ENCODE peak calls at places on chromosome 19, in six cellular contexts. L is suprapubic skin, W is spleen, Q is K562, Z is tibial nerve, J is stomach. I is an unnamed sample.
A peak's percentile ranks its signal among the peaks of the same experiment; 100 is the strongest.

GRCh38 chr19:9913237-9914000 is 22.9 kb downstream of the OLFM2 start:
- DNase-seq in L (no peak), W (peak; percentile 59), Q (peak; percentile 68), Z (no peak), J (peak; percentile 28), I (peak; percentile 36)

GRCh38 chr19:6457958-6458694 is 1.5 kb downstream of the SLC25A23 start:
- DNase-seq in L (no peak), W (no peak), Q (peak; percentile 77), Z (no peak), J (no peak), I (no peak)

GRCh38 chr19:2977686-2978466 is 512 bp downstream of the TLE6 start:
- DNase-seq in L (no peak), W (peak; percentile 76), Q (peak; percentile 87), Z (no peak), J (no peak), I (no peak)

GRCh38 chr19:18349524-18350128 is 9.2 kb downstream of the PGPEP1 start:
- DNase-seq in L (no peak), W (no peak), Q (peak; percentile 63), Z (peak; percentile 49), J (peak; percentile 67), I (peak; percentile 67)

GRCh38 chr19:3346677-3347353 is 19.6 kb upstream of the NFIC start:
- DNase-seq in L (no peak), W (no peak), Q (no peak), Z (peak; percentile 49), J (peak; percentile 83), I (peak; percentile 70)

GRCh38 chr19:40147338-40147692 is 43.9 kb upstream of the MAP3K10 start:
- DNase-seq in L (no peak), W (no peak), Q (no peak), Z (no peak), J (no peak), I (no peak)

GRCh38 chr19:5801796-5802616 is 2.9 kb upstream of the NRTN start:
- DNase-seq in L (no peak), W (no peak), Q (peak; percentile 76), Z (no peak), J (no peak), I (peak; percentile 58)

GRCh38 chr19:18293642-18294466 is 12.4 kb upstream of the JUND start:
- DNase-seq in L (no peak), W (no peak), Q (peak; percentile 14), Z (no peak), J (no peak), I (no peak)

GRCh38 chr19:36236304-36236945 is 21.5 kb downstream of the ZNF146 start:
- DNase-seq in L (no peak), W (no peak), Q (no peak), Z (no peak), J (no peak), I (no peak)

GRCh38 chr19:16596399-16596798 is 24.2 kb upstream of the SLC35E1 start:
- DNase-seq in L (no peak), W (no peak), Q (no peak), Z (no peak), J (no peak), I (no peak)

GRCh38 chr19:55157064-55157908 is at the start of gene TNNI3:
- DNase-seq in L (no peak), W (no peak), Q (no peak), Z (no peak), J (no peak), I (no peak)

GRCh38 chr19:2524840-2525723 is 49.2 kb downstream of the GADD45B start:
- DNase-seq in L (no peak), W (no peak), Q (no peak), Z (no peak), J (peak; percentile 40), I (peak; percentile 48)

GRCh38 chr19:12261554-12261953 is 33.1 kb downstream of the ZNF44 start:
- DNase-seq in L (no peak), W (no peak), Q (no peak), Z (no peak), J (no peak), I (no peak)

GRCh38 chr19:54704928-54705327 is 19.3 kb upstream of the KIR3DL3 start:
- DNase-seq in L (no peak), W (no peak), Q (no peak), Z (no peak), J (no peak), I (no peak)

DNA sequence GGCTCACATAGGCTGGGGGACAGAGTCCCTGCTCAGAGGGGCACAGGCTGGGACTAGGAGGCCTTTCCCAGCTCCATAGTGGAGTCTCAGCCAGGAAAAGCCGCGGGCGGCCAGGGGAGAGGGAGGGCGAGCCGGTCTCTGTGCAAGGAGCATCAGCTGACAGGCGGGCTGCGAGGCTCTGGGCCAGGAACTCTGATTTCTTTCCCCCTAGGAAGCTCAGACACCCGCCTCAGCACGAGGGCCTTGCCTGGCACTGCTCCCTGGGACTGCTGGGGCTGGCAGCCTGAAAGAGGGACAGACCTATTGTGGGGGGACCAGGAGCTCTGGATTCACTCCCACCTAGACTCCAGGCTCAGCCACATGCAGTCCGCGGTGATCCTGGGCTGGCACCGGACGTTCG is 2.2 kb upstream of the PLK5 start:
- DNase-seq in L (no peak), W (no peak), Q (no peak), Z (no peak), J (no peak), I (peak; percentile 85)
- H3K27me3 ChIP-seq in L (peaks cover 52% of the 10 kb centered on the region), W (peaks cover 34% of the 10 kb centered on the region), Q (peaks cover 28% of the 10 kb centered on the region), Z (peaks cover 33% of the 10 kb centered on the region), J (peaks cover 7% of the 10 kb centered on the region), I (no peaks in the 10 kb centered on the region)

GRCh38 chr19:280541-281007 is 10.6 kb downstream of the PLPP2 start:
- DNase-seq in L (no peak), W (no peak), Q (peak; percentile 58), Z (no peak), J (no peak), I (no peak)
- TF ChIP-seq POLR2A in L (no peak), W (no peak), Q (no peak), Z (no peak), J (no peak), I (no peak)

GRCh38 chr19:50555033-50555432 is 13.2 kb downstream of the LRRC4B start:
- DNase-seq in L (no peak), W (no peak), Q (no peak), Z (no peak), J (no peak), I (no peak)
- H3K27me3 ChIP-seq in L (peaks cover 90% of the 10 kb centered on the region), W (peaks cover 19% of the 10 kb centered on the region), Q (peaks cover 16% of the 10 kb centered on the region), Z (peaks cover 82% of the 10 kb centered on the region), J (no peaks in the 10 kb centered on the region), I (no peaks in the 10 kb centered on the region)

GRCh38 chr19:7488736-7489353 is at the start of gene PEX11G:
- DNase-seq in L (peak; percentile 95), W (peak; percentile 98), Q (peak; percentile 98), Z (peak; percentile 75), J (peak; percentile 96), I (peak; percentile 91)
- TF ChIP-seq POLR2A in L (no peak), W (no peak), Q (peak; percentile 78), Z (peak; percentile 79), J (no peak), I (peak; percentile 37)

GRCh38 chr19:843180-843835 is 2.5 kb downstream of the PRTN3 start:
- DNase-seq in L (peak; percentile 80), W (peak; percentile 86), Q (peak; percentile 64), Z (no peak), J (peak; percentile 58), I (no peak)

GRCh38 chr19:840519-841206 is at the start of gene PRTN3:
- DNase-seq in L (peak; percentile 79), W (peak; percentile 88), Q (no peak), Z (no peak), J (no peak), I (no peak)

GRCh38 chr19:845707-846481 is 5.1 kb downstream of the PRTN3 start:
- DNase-seq in L (no peak), W (no peak), Q (no peak), Z (no peak), J (no peak), I (no peak)

GRCh38 chr19:844300-844971 is 3.6 kb downstream of the PRTN3 start:
- DNase-seq in L (no peak), W (no peak), Q (peak; percentile 79), Z (no peak), J (no peak), I (no peak)

GRCh38 chr19:843836-844299 is 3.1 kb downstream of the PRTN3 start:
- DNase-seq in L (peak; percentile 72), W (no peak), Q (peak; percentile 67), Z (no peak), J (no peak), I (no peak)
- H3K27me3 ChIP-seq in L (peaks cover 60% of the 10 kb centered on the region), W (peaks cover 49% of the 10 kb centered on the region), Q (no peaks in the 10 kb centered on the region), Z (peaks cover 78% of the 10 kb centered on the region), J (peaks cover 5% of the 10 kb centered on the region), I (no peaks in the 10 kb centered on the region)

GRCh38 chr19:42292042-42292960 is 9.6 kb upstream of the PRR19 start:
- DNase-seq in L (no peak), W (no peak), Q (no peak), Z (no peak), J (no peak), I (no peak)

GRCh38 chr19:42293966-42294365 is 8.0 kb upstream of the PRR19 start:
- DNase-seq in L (peak; percentile 75), W (no peak), Q (no peak), Z (no peak), J (no peak), I (no peak)

GRCh38 chr19:42293539-42293938 is 8.4 kb upstream of the PRR19 start:
- DNase-seq in L (no peak), W (no peak), Q (no peak), Z (no peak), J (no peak), I (no peak)

GRCh38 chr19:42291437-42291815 is 10.5 kb upstream of the PRR19 start:
- DNase-seq in L (no peak), W (peak; percentile 79), Q (no peak), Z (no peak), J (peak; percentile 77), I (no peak)

DNA sequence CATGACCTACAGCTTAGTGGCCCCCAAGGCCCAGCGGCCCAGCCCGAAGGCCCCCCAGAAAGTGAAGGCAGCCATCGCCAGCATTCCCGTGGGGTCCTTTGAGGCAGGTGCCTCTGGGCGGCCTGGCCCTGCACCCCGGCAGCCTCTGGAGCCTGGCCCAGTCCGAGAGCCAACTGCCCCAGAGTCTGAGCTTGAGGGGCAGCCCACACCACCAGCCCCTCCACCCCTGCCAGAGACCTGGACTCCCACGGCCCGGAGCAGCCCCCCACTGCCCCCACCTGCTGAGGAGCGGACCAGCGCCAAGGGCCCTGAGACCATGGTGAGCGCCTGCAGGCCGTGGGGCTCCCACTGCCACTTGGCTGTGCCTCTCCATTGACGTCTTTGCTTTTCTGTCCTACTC is 9.0 kb upstream of the PRR19 start:
- DNase-seq in L (no peak), W (no peak), Q (no peak), Z (no peak), J (no peak), I (no peak)
- TF ChIP-seq POLR2A in L (no peak), W (no peak), Q (no peak), Z (no peak), J (no peak), I (no peak)

I was measured in testis.